ENCODE peak calls at places on chromosomes 3 and 15, in four cellular contexts. N, T, O and C are unnamed samples.

GRCh38 chr3:48157215-48157840 is 30.9 kb downstream of the CDC25A start:
- DNase-seq in N (no peak), T (peak), O (no peak), C (no peak)

GRCh38 chr3:102181202-102181920 is 253.5 kb upstream of the ZPLD1 start:
- DNase-seq in N (peak), T (peak), O (no peak), C (peak)

GRCh38 chr3:30511524-30512278 is 94.7 kb upstream of the TGFBR2 start:
- DNase-seq in N (peak), T (peak), O (no peak), C (peak)

GRCh38 chr15:88118035-88118434 is 138.5 kb downstream of the NTRK3 start:
- DNase-seq in N (no peak), T (no peak), O (no peak), C (no peak)

GRCh38 chr3:186432189-186432588 is 70.2 kb upstream of the DGKG start:
- DNase-seq in N (no peak), T (no peak), O (no peak), C (peak)

GRCh38 chr3:149576071-149576564 is 81.7 kb downstream of the WWTR1 start:
- DNase-seq in N (peak), T (peak), O (no peak), C (peak)

GRCh38 chr15:53559364-53560253 is 199.9 kb downstream of the WDR72 start:
- DNase-seq in N (no peak), T (no peak), O (no peak), C (no peak)

GRCh38 chr15:42933886-42934667 is 13.5 kb upstream of the TTBK2 start:
- DNase-seq in N (peak), T (no peak), O (no peak), C (no peak)

GRCh38 chr3:195082811-195083210 is 188.1 kb downstream of the XXYLT1 start:
- DNase-seq in N (no peak), T (no peak), O (peak), C (no peak)

GRCh38 chr15:27382296-27382695 is 411.3 kb downstream of the GABRG3 start:
- DNase-seq in N (no peak), T (no peak), O (no peak), C (no peak)

GRCh38 chr15:35000511-35000910 is 12.4 kb upstream of the ZNF770 start:
- DNase-seq in N (peak), T (peak), O (no peak), C (peak)

GRCh38 chr15:67825880-67826716 is 789 bp downstream of the SKOR1 start:
- DNase-seq in N (no peak), T (no peak), O (peak), C (no peak)

GRCh38 chr3:24496529-24497482 is 2.2 kb upstream of the THRB start:
- DNase-seq in N (peak), T (peak), O (peak), C (peak)

GRCh38 chr3:114112696-114113095 is 56.2 kb downstream of the QTRT2 start:
- DNase-seq in N (no peak), T (peak), O (no peak), C (peak)

GRCh38 chr3:54965746-54966145 is 37.9 kb upstream of the LRTM1 start:
- DNase-seq in N (peak), T (peak), O (no peak), C (peak)

GRCh38 chr3:30418443-30418842 is 188.0 kb upstream of the TGFBR2 start:
- DNase-seq in N (peak), T (no peak), O (no peak), C (no peak)

GRCh38 chr15:55654541-55654940 is 66.4 kb upstream of the PYGO1 start:
- DNase-seq in N (peak), T (peak), O (no peak), C (no peak)

GRCh38 chr3:182165234-182165633 is 453.5 kb downstream of the SOX2 start:
- DNase-seq in N (peak), T (no peak), O (no peak), C (no peak)

GRCh38 chr3:42533161-42533897 is 30.9 kb downstream of the VIPR1 start:
- DNase-seq in N (no peak), T (no peak), O (no peak), C (no peak)

GRCh38 chr15:41043276-41043675 is 72.8 kb downstream of the INO80 start:
- DNase-seq in N (peak), T (peak), O (no peak), C (peak)

GRCh38 chr15:36130641-36131310 is 448.6 kb upstream of the CDIN1 start:
- DNase-seq in N (no peak), T (peak), O (no peak), C (peak)

GRCh38 chr3:129313983-129314756 is 35.5 kb downstream of the HMCES start:
- DNase-seq in N (peak), T (peak), O (peak), C (peak)

GRCh38 chr15:78453447-78453846 is 15.4 kb downstream of the IREB2 start:
- DNase-seq in N (no peak), T (no peak), O (no peak), C (no peak)

GRCh38 chr3:66427352-66427751 is 73.5 kb downstream of the LRIG1 start:
- DNase-seq in N (no peak), T (no peak), O (no peak), C (no peak)

GRCh38 chr3:178518660-178519396 is 17.4 kb upstream of the KCNMB2 start:
- DNase-seq in N (no peak), T (no peak), O (no peak), C (no peak)

GRCh38 chr3:61926913-61927312 is 365.5 kb downstream of the PTPRG start:
- DNase-seq in N (peak), T (peak), O (no peak), C (peak)

GRCh38 chr3:179973024-179973423 is 63.7 kb downstream of the PEX5L start:
- DNase-seq in N (no peak), T (peak), O (no peak), C (no peak)

GRCh38 chr3:128875556-128876120 is 3.8 kb upstream of the ACAD9 start:
- DNase-seq in N (peak), T (no peak), O (no peak), C (no peak)

GRCh38 chr15:80242802-80243201 is 9.2 kb downstream of the CTXND1 start:
- DNase-seq in N (no peak), T (no peak), O (no peak), C (no peak)

GRCh38 chr3:143973352-143974021 is 1.9 kb downstream of the DIPK2A start:
- DNase-seq in N (peak), T (peak), O (no peak), C (peak)

GRCh38 chr3:36763850-36764703 is at the start of gene DCLK3:
- DNase-seq in N (no peak), T (no peak), O (peak), C (no peak)

DNA sequence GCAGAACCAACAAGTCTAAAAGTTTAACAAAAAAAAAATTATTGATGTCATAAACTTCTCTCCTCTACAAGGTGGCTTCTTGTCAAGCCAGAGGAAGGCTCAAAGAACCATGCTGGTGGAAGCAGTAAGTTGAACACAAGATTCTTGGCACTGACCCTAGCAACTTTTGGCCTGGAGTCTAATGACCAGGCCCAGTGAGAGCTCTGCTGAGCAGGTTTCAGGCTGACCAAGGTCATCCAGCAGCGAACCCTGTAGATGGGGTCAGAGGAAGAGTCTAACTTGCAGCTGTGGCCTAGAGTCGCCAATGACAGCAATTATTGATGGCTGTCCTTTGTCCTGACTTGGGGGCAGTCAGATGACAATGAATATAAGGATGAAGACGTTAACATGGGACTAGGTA is 43.1 kb upstream of the PDZRN3 start:
- DNase-seq in N (no peak), T (no peak), O (no peak), C (no peak)
- H3K4me3 ChIP-seq in N (no peak), T (no peak), O (no peak), C (no peak)

GRCh38 chr3:16425398-16426057 is 88.0 kb downstream of the RFTN1 start:
- DNase-seq in N (no peak), T (no peak), O (no peak), C (no peak)
- H3K4me3 ChIP-seq in N (no peak), T (no peak), O (no peak), C (no peak)

GRCh38 chr3:57755368-57756021 is 614 bp upstream of the SLMAP start:
- DNase-seq in N (peak), T (peak), O (no peak), C (peak)
- H3K4me3 ChIP-seq in N (peak), T (peak), O (peak), C (peak)

DNA sequence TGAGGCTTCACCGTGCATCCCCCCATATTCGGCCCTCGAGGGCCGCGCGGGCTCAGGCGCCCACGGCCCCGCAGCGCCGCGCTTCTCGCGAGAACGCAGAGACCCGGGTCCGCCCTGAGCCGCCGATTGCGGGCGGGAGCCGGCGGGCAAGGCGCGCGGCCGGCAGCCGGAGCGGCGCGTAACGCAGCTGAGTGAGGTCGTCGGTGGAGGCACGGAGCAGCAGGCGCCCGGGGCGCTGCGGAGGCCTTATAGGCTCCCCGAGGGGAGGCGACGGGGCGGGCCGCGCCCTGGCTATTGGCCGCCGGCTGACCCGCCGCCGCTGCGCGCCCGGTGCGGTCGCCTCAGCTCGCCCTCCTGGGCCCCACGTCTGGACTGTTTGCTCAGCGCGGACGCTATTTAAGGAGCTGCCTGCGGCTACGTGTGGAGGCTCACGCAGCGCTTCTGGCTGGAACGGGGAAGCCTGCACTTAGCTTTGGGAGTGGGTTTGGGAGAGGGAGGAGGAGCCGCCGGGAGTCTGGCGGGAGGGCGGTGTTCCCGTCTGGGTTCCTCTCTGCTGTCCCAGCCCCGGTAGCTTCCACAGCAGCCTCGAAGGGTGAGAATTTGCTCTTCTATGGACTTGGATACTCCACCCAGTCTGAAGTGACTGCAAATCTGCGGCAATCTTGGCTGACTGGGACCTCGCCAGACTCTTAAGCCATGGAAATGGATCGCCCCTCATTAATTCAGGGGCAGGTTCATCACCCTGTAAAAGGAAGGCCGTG is at the start of gene PLOD2:
- DNase-seq in N (peak), T (peak), O (peak), C (peak)
- H3K4me3 ChIP-seq in N (peak), T (peak), O (peak), C (peak)

DNA sequence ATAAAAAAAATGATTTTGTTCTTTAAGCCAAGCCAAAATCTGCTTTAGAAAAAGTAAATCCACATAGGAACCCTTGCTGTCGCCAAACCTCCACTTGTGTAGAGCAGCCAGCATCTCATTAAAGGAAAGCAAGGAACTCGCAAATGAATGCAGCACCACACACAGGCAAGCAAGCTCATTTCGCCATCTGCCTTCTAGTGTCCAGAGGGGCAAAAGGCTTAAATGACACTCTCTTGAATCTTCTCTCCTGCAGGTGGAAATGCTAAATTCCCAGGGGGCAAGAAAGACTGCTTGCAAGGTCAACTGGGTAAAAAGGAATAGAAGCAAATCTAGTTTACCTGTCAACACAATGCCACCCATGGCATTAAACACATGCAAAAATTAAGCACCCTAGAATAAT is 2.4 kb downstream of the MB21D2 start:
- DNase-seq in N (peak), T (peak), O (no peak), C (peak)
- H3K4me3 ChIP-seq in N (no peak), T (peak), O (no peak), C (peak)

GRCh38 chr15:75207618-75208500 is 6.2 kb downstream of the C15orf39 start:
- DNase-seq in N (no peak), T (no peak), O (no peak), C (no peak)

GRCh38 chr15:75205064-75205395 is 3.3 kb downstream of the C15orf39 start:
- DNase-seq in N (no peak), T (no peak), O (no peak), C (no peak)

GRCh38 chr15:75206006-75206405 is 4.3 kb downstream of the C15orf39 start:
- DNase-seq in N (no peak), T (no peak), O (no peak), C (no peak)

GRCh38 chr15:75208501-75209288 is 7.0 kb downstream of the C15orf39 start:
- DNase-seq in N (no peak), T (no peak), O (peak), C (no peak)

DNA sequence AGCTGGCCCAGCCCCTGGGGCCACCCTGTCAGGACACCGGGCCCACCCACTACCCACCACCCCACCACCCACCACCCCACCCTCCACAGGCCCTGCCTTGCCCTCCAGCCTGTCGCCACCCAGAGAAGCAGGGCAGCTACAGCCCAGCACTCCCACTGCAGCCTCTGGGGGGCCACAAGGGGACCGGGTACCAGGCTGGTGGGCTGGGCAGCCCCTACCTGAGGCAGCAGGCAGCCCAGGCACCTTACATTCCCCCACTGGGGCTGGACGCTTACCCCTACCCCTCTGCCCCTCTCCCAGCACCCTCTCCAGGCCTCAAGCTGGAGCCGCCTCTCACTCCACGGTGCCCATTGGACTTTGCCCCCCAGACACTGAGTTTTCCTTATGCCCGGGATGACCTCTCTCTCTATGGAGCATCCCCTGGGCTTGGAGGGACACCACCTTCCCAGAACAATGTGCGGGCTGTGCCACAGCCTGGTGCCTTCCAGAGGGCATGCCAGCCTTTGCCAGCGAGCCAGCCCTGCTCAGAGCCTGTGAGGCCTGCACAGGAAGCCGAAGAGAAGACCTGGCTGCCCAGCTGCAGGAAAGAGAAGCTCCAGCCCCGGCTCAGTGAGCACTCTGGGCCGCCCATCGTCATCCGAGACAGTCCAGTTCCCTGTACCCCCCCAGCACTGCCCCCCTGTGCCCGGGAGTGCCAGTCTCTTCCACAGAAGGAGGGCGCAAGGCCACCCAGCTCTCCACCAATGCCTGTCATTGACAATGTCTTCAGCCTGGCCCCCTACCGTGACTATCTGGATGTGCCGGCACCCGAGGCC is 5.3 kb downstream of the C15orf39 start:
- DNase-seq in N (no peak), T (no peak), O (no peak), C (no peak)
- H3K4me3 ChIP-seq in N (no peak), T (no peak), O (no peak), C (no peak)